ENCODE peak calls at places on chromosomes 6 and 20, in seven cellular contexts. One of them, this sample, is unnamed.
A peak's percentile ranks its signal among the peaks of the same experiment; 100 is the strongest.

GRCh38 chr6:75171581-75172360 is 34.1 kb downstream of the COL12A1 start:
- DNase-seq in suprapubic skin: no peak
- DNase-seq in IMR-90: peak; percentile 18
- DNase-seq in heart left ventricle: no peak
- DNase-seq in uterus: no peak
- DNase-seq in lower leg skin: no peak
- DNase-seq in A549: no peak
- DNase-seq in this sample: no peak

GRCh38 chr20:63264519-63264918 is 8.1 kb upstream of the ARFGAP1 start:
- DNase-seq in lower leg skin: no peak
- DNase-seq in uterus: no peak
- DNase-seq in IMR-90: no peak
- DNase-seq in A549: no peak
- DNase-seq in suprapubic skin: no peak
- DNase-seq in heart left ventricle: no peak
- DNase-seq in this sample: no peak

GRCh38 chr6:170416303-170416702 is 109.7 kb downstream of the FAM120B start:
- DNase-seq in IMR-90: no peak
- DNase-seq in A549: no peak
- DNase-seq in suprapubic skin: no peak
- DNase-seq in uterus: no peak
- DNase-seq in lower leg skin: no peak
- DNase-seq in heart left ventricle: no peak
- DNase-seq in this sample: no peak

GRCh38 chr6:155541976-155542375 is 86.3 kb upstream of the NOX3 start:
- DNase-seq in lower leg skin: no peak
- DNase-seq in IMR-90: no peak
- DNase-seq in A549: no peak
- DNase-seq in suprapubic skin: no peak
- DNase-seq in heart left ventricle: no peak
- DNase-seq in uterus: no peak
- DNase-seq in this sample: no peak

GRCh38 chr6:119463081-119463626 is 113.6 kb upstream of the MAN1A1 start:
- DNase-seq in heart left ventricle: no peak
- DNase-seq in uterus: no peak
- DNase-seq in lower leg skin: no peak
- DNase-seq in suprapubic skin: no peak
- DNase-seq in A549: no peak
- DNase-seq in IMR-90: no peak
- DNase-seq in this sample: no peak

GRCh38 chr20:16556299-16556698 is 16.9 kb downstream of the KIF16B start:
- DNase-seq in heart left ventricle: no peak
- DNase-seq in IMR-90: peak; percentile 75
- DNase-seq in lower leg skin: no peak
- DNase-seq in uterus: no peak
- DNase-seq in suprapubic skin: no peak
- DNase-seq in A549: no peak
- DNase-seq in this sample: no peak

GRCh38 chr20:22579119-22579427 is 5.3 kb downstream of the FOXA2 start:
- DNase-seq in suprapubic skin: no peak
- DNase-seq in heart left ventricle: no peak
- DNase-seq in IMR-90: no peak
- DNase-seq in A549: no peak
- DNase-seq in uterus: no peak
- DNase-seq in lower leg skin: no peak
- DNase-seq in this sample: no peak

GRCh38 chr6:94065707-94066337 is 646.5 kb upstream of the EPHA7 start:
- DNase-seq in uterus: no peak
- DNase-seq in heart left ventricle: no peak
- DNase-seq in suprapubic skin: no peak
- DNase-seq in A549: no peak
- DNase-seq in IMR-90: no peak
- DNase-seq in lower leg skin: no peak
- DNase-seq in this sample: no peak

GRCh38 chr6:157629220-157629619 is 193.8 kb upstream of the SNX9 start:
- DNase-seq in lower leg skin: no peak
- DNase-seq in heart left ventricle: no peak
- DNase-seq in A549: no peak
- DNase-seq in IMR-90: peak; percentile 41
- DNase-seq in uterus: no peak
- DNase-seq in suprapubic skin: no peak
- DNase-seq in this sample: no peak

GRCh38 chr20:20037960-20038359 is 14.3 kb downstream of the CRNKL1 start:
- DNase-seq in heart left ventricle: no peak
- DNase-seq in lower leg skin: no peak
- DNase-seq in uterus: no peak
- DNase-seq in IMR-90: peak; percentile 79
- DNase-seq in A549: no peak
- DNase-seq in suprapubic skin: no peak
- DNase-seq in this sample: no peak

GRCh38 chr6:53119772-53120409 is 28.8 kb downstream of the GCM1 start:
- DNase-seq in suprapubic skin: no peak
- DNase-seq in uterus: no peak
- DNase-seq in heart left ventricle: no peak
- DNase-seq in IMR-90: peak; percentile 58
- DNase-seq in A549: peak; percentile 17
- DNase-seq in lower leg skin: no peak
- DNase-seq in this sample: peak; percentile 13

GRCh38 chr6:121394151-121394550 is 41.3 kb upstream of the GJA1 start:
- DNase-seq in heart left ventricle: no peak
- DNase-seq in suprapubic skin: no peak
- DNase-seq in uterus: no peak
- DNase-seq in lower leg skin: no peak
- DNase-seq in A549: no peak
- DNase-seq in IMR-90: no peak
- DNase-seq in this sample: no peak

GRCh38 chr6:3813150-3813780 is 35.9 kb upstream of the FAM50B start:
- DNase-seq in lower leg skin: peak; percentile 53
- DNase-seq in suprapubic skin: peak; percentile 82
- DNase-seq in IMR-90: peak; percentile 56
- DNase-seq in A549: peak; percentile 59
- DNase-seq in heart left ventricle: peak; percentile 86
- DNase-seq in uterus: peak; percentile 39
- DNase-seq in this sample: peak; percentile 79

GRCh38 chr6:168361766-168362165 is 42.2 kb upstream of the DACT2 start:
- DNase-seq in A549: no peak
- DNase-seq in uterus: no peak
- DNase-seq in suprapubic skin: no peak
- DNase-seq in IMR-90: no peak
- DNase-seq in heart left ventricle: no peak
- DNase-seq in lower leg skin: no peak
- DNase-seq in this sample: no peak

GRCh38 chr6:170096803-170097504 is 193.9 kb downstream of the DLL1 start:
- DNase-seq in suprapubic skin: peak; percentile 35
- DNase-seq in A549: no peak
- DNase-seq in uterus: peak; percentile 17
- DNase-seq in lower leg skin: no peak
- DNase-seq in heart left ventricle: peak; percentile 8
- DNase-seq in IMR-90: no peak
- DNase-seq in this sample: no peak

GRCh38 chr20:46644733-46645132 is 6.5 kb downstream of the SLC13A3 start:
- DNase-seq in A549: no peak
- DNase-seq in suprapubic skin: no peak
- DNase-seq in heart left ventricle: no peak
- DNase-seq in uterus: no peak
- DNase-seq in lower leg skin: no peak
- DNase-seq in IMR-90: no peak
- DNase-seq in this sample: no peak

GRCh38 chr6:3841066-3841454 is 8.1 kb upstream of the FAM50B start:
- DNase-seq in A549: no peak
- DNase-seq in lower leg skin: no peak
- DNase-seq in heart left ventricle: no peak
- DNase-seq in IMR-90: no peak
- DNase-seq in uterus: no peak
- DNase-seq in suprapubic skin: no peak
- DNase-seq in this sample: no peak

GRCh38 chr20:48813446-48813747 is 14.4 kb downstream of the PREX1 start:
- DNase-seq in heart left ventricle: no peak
- DNase-seq in lower leg skin: no peak
- DNase-seq in suprapubic skin: no peak
- DNase-seq in IMR-90: no peak
- DNase-seq in uterus: no peak
- DNase-seq in A549: no peak
- DNase-seq in this sample: no peak

GRCh38 chr20:8148501-8148900 is 16.4 kb downstream of the PLCB1 start:
- DNase-seq in A549: no peak
- DNase-seq in lower leg skin: no peak
- DNase-seq in heart left ventricle: no peak
- DNase-seq in uterus: no peak
- DNase-seq in suprapubic skin: no peak
- DNase-seq in IMR-90: peak; percentile 41
- DNase-seq in this sample: no peak
- TF ChIP-seq POLR2A in A549: no peak
- TF ChIP-seq POLR2A in lower leg skin: no peak
- TF ChIP-seq POLR2A in heart left ventricle: no peak
- TF ChIP-seq POLR2A in uterus: no peak
- TF ChIP-seq POLR2A in suprapubic skin: no peak
- TF ChIP-seq POLR2A in IMR-90: no peak
- TF ChIP-seq POLR2A in this sample: no peak

GRCh38 chr6:71979911-71980310 is 93.6 kb downstream of the RIMS1 start:
- DNase-seq in suprapubic skin: no peak
- DNase-seq in lower leg skin: no peak
- DNase-seq in IMR-90: peak; percentile 0
- DNase-seq in heart left ventricle: no peak
- DNase-seq in A549: no peak
- DNase-seq in uterus: no peak
- DNase-seq in this sample: no peak
- TF ChIP-seq POLR2A in suprapubic skin: no peak
- TF ChIP-seq POLR2A in lower leg skin: no peak
- TF ChIP-seq POLR2A in IMR-90: no peak
- TF ChIP-seq POLR2A in heart left ventricle: no peak
- TF ChIP-seq POLR2A in A549: no peak
- TF ChIP-seq POLR2A in uterus: no peak
- TF ChIP-seq POLR2A in this sample: no peak

DNA sequence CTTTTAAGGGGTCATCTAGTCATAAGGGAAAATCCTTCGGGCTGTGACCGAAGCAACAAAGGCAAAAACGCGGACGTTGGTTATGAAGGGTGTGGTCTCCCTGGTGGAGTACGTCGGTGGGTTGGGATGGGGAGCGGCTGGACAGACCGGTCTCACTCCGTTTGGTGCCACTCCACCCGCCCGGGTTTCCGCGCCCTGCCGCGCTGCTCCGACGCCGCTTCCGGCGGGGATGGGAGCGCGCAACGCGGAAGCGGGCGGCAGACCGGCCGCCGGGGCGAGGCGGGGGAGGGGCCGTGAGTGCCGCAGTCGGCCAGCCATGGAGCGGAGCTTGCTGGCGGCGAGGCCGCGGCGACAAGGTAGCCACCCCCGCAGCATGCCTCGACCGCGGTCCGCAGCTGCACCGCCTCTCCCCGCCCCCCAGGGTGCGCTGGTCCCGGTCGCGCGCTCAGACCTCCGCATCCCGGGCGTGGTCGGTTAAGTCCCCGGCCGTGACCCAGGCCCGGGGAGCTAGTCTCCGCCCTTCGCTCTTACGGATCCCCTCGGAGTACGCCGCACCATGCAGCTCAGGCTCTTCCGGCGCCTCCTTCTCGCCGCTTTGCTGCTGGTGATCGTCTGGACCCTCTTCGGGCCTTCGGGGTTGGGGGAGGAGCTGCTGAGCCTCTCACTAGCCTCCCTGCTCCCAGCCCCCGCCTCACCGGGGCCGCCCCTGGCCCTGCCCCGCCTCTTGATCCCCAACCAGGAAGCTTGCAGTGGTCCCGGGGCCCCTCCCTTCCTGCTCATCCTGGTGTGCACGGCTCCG is at the start of gene B3GALT4:
- DNase-seq in IMR-90: peak; percentile 68
- DNase-seq in A549: peak; percentile 46
- DNase-seq in heart left ventricle: peak; percentile 81
- DNase-seq in lower leg skin: peak; percentile 69
- DNase-seq in suprapubic skin: peak; percentile 91
- DNase-seq in uterus: peak; percentile 76
- DNase-seq in this sample: no peak
- TF ChIP-seq POLR2A in IMR-90: peak; percentile 50
- TF ChIP-seq POLR2A in A549: peak; percentile 21
- TF ChIP-seq POLR2A in heart left ventricle: peak; percentile 66
- TF ChIP-seq POLR2A in lower leg skin: peak; percentile 10
- TF ChIP-seq POLR2A in suprapubic skin: peak; percentile 5
- TF ChIP-seq POLR2A in uterus: peak; percentile 72
- TF ChIP-seq POLR2A in this sample: peak; percentile 33

DNA sequence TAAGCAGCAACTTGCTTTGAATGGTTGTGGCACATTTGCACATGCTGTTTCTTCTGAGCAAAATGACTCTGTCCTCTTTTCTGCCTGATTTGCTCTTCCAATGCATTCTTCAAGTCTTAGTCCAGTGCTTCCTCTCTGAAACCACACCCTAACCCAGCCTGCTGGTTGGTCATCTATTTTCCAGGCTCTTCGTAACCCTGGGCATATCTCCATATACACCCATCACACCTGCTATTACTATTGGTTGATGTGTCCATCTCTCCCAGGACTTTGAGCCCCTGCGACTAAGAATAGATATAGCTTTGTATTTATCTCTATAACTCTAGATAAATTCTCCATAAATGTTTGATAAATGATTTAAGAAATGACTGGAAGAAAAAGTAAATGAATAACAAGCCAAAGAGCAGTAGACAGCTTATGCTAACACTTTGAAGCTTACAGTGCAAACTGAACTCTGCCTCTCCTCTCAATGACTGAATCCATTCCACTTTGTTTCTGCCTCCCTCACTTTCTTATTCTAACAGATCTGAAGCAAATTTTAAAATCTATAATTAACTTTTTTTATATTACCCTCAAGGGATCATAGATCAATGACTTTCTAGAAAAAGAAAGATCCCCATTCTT is 59.7 kb upstream of the NT5E start:
- DNase-seq in A549: no peak
- DNase-seq in lower leg skin: no peak
- DNase-seq in uterus: no peak
- DNase-seq in suprapubic skin: no peak
- DNase-seq in IMR-90: peak; percentile 22
- DNase-seq in heart left ventricle: no peak
- DNase-seq in this sample: no peak
- TF ChIP-seq POLR2A in A549: no peak
- TF ChIP-seq POLR2A in lower leg skin: no peak
- TF ChIP-seq POLR2A in uterus: no peak
- TF ChIP-seq POLR2A in suprapubic skin: no peak
- TF ChIP-seq POLR2A in IMR-90: no peak
- TF ChIP-seq POLR2A in heart left ventricle: no peak
- TF ChIP-seq POLR2A in this sample: no peak

DNA sequence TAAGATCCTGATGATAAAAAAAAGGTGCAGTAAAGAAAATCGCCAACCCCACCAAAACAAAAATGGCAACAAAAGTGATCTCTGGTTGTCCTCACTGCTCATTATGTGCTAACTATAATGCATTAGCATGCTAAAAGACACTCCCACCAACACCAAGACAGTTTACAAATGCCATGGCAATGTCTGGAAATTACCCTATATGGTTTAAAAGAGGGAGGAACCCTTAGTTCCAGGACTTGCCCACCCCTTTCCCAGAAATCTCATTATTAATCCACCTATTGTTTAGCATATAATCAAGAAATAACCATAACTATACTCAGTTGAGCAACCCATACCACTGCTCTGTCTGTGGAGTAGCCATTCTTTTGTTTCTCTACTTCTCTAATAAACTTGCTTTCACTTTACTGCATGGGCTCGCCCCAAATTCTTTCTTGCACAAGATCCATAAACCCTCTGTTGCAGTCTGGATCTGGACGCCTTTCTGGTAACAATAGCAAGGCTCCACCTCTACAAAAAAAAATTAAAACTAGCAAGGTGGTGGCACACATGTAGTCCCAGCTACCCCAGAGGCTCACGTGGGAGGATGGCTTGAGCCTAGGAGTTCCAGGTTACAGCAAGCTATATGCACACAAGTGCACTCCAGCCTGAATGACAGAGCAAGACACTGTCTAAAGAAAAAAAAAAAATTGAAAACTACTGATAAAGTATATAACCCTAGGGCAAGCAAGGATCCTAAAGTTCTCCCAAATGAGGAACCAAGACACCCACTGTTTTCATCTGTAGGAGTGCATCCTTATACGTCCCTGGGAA is 278.8 kb upstream of the JARID2 start:
- DNase-seq in IMR-90: no peak
- DNase-seq in suprapubic skin: no peak
- DNase-seq in heart left ventricle: no peak
- DNase-seq in A549: no peak
- DNase-seq in lower leg skin: no peak
- DNase-seq in uterus: no peak
- DNase-seq in this sample: no peak
- TF ChIP-seq POLR2A in IMR-90: no peak
- TF ChIP-seq POLR2A in suprapubic skin: no peak
- TF ChIP-seq POLR2A in heart left ventricle: no peak
- TF ChIP-seq POLR2A in A549: no peak
- TF ChIP-seq POLR2A in lower leg skin: no peak
- TF ChIP-seq POLR2A in uterus: no peak
- TF ChIP-seq POLR2A in this sample: no peak